ENCODE peak calls at places on chromosomes 6 and 20, in six cellular contexts. N is central memory CD4-positive, alpha-beta T cell; J is cardiac muscle cell; P is naive B cell; S is left ventricle myocardium inferior; M is iris pigment epithelial cell. L is an unnamed sample.
A peak's percentile ranks its signal among the peaks of the same experiment; 100 is the strongest.

GRCh38 chr6:43129434-43130194 is 41.5 kb upstream of the SRF start:
- DNase-seq in P (no peak), M (peak; percentile 43), N (no peak), J (peak; percentile 50), S (no peak), L (peak; percentile 41)

GRCh38 chr20:38872491-38873049 is 53.6 kb upstream of the FAM83D start:
- DNase-seq in P (no peak), J (no peak), M (no peak), N (no peak), S (no peak), L (peak; percentile 32)

GRCh38 chr6:160065200-160065599 is 56.4 kb upstream of the SLC22A1 start:
- DNase-seq in N (no peak), S (no peak), J (no peak), M (no peak), P (no peak), L (no peak)

GRCh38 chr6:117449549-117450439 is 24.1 kb upstream of the ROS1 start:
- DNase-seq in N (peak; percentile 54), J (peak; percentile 89), S (no peak), M (peak; percentile 83), P (peak; percentile 39), L (peak; percentile 62)

GRCh38 chr6:110207652-110208051 is 27.4 kb downstream of the CDC40 start:
- DNase-seq in S (no peak), N (no peak), M (no peak), J (no peak), P (no peak), L (no peak)

GRCh38 chr6:149766156-149766768 is 16.7 kb downstream of the PCMT1 start:
- DNase-seq in M (peak; percentile 94), N (no peak), S (no peak), J (peak; percentile 91), P (no peak), L (no peak)

GRCh38 chr20:23092409-23092756 is 6.3 kb upstream of the CD93 start:
- DNase-seq in M (peak; percentile 49), P (no peak), N (no peak), J (peak; percentile 45), S (no peak), L (no peak)

GRCh38 chr20:35902545-35902941 is 51.8 kb downstream of the SCAND1 start:
- DNase-seq in S (no peak), N (no peak), P (no peak), M (peak; percentile 28), J (peak; percentile 15), L (no peak)

GRCh38 chr6:13014551-13015378 is 298.2 kb downstream of the PHACTR1 start:
- DNase-seq in P (no peak), J (no peak), M (peak; percentile 10), N (no peak), S (peak; percentile 34), L (no peak)

GRCh38 chr6:121437861-121438651 is 2.6 kb downstream of the GJA1 start:
- DNase-seq in S (peak; percentile 28), M (peak; percentile 77), P (no peak), N (no peak), J (peak; percentile 48), L (no peak)

GRCh38 chr6:13250703-13251102 is 77.6 kb downstream of the TBC1D7 start:
- DNase-seq in J (peak; percentile 31), N (no peak), P (no peak), M (peak; percentile 9), S (no peak), L (no peak)

GRCh38 chr20:32828029-32828666 is 8.4 kb downstream of the MAPRE1 start:
- DNase-seq in N (no peak), S (no peak), P (no peak), J (no peak), M (peak; percentile 49), L (no peak)

GRCh38 chr6:169069361-169069760 is 184.3 kb downstream of the THBS2 start:
- DNase-seq in P (no peak), J (no peak), N (no peak), M (peak; percentile 34), S (no peak), L (no peak)

GRCh38 chr6:163983601-163984445 is 569.3 kb downstream of the QKI start:
- DNase-seq in M (no peak), J (no peak), N (no peak), P (no peak), S (no peak), L (no peak)

GRCh38 chr6:126628125-126628524 is 288.2 kb downstream of the CENPW start:
- DNase-seq in N (no peak), M (no peak), P (no peak), S (no peak), J (no peak), L (peak; percentile 4)

GRCh38 chr6:119322715-119323350 is 26.7 kb downstream of the MAN1A1 start:
- DNase-seq in S (no peak), P (no peak), J (no peak), N (peak; percentile 55), M (no peak), L (no peak)

GRCh38 chr6:121584591-121585369 is 149.3 kb downstream of the GJA1 start:
- DNase-seq in N (no peak), J (peak; percentile 55), P (no peak), M (no peak), S (no peak), L (no peak)

GRCh38 chr20:329851-330232 is 4.5 kb downstream of the SOX12 start:
- DNase-seq in J (no peak), M (no peak), P (no peak), S (no peak), N (no peak), L (no peak)

GRCh38 chr6:169363590-169363989 is 109.9 kb upstream of the THBS2 start:
- DNase-seq in J (no peak), P (no peak), S (no peak), N (no peak), M (peak; percentile 9), L (no peak)

GRCh38 chr20:52619101-52619500 is 353.1 kb upstream of the TSHZ2 start:
- DNase-seq in P (no peak), S (no peak), N (no peak), J (no peak), M (no peak), L (no peak)

GRCh38 chr6:23526519-23526918 is 599.5 kb upstream of the NRSN1 start:
- DNase-seq in S (no peak), M (no peak), J (peak; percentile 4), N (no peak), P (no peak), L (no peak)

GRCh38 chr6:41922154-41922553 is 855 bp downstream of the BYSL start:
- DNase-seq in N (peak; percentile 6), M (no peak), S (no peak), J (no peak), P (no peak), L (no peak)

GRCh38 chr20:43066061-43066575 is 123.6 kb downstream of the PTPRT start:
- DNase-seq in P (no peak), N (no peak), M (no peak), S (no peak), J (no peak), L (no peak)

GRCh38 chr6:5630636-5631035 is 369.3 kb downstream of the FARS2 start:
- DNase-seq in M (no peak), N (no peak), S (no peak), P (no peak), J (no peak), L (no peak)

GRCh38 chr6:28658475-28659249 is 133.0 kb downstream of the GPX5 start:
- DNase-seq in S (no peak), P (no peak), M (peak; percentile 10), N (no peak), J (peak; percentile 15), L (peak; percentile 23)